ENCODE peak calls at places on chromosomes 5 and 9, in ten cellular contexts. One of them, this sample, is unnamed.

GRCh38 chr9:134551657-134552348 is 89.8 kb upstream of the COL5A1 start:
- DNase-seq in COR-L47: no peak
- DNase-seq in T-helper 17 cell: no peak
- DNase-seq in AG09319: peak; percentile 58
- DNase-seq in NCI-H2081: no peak
- DNase-seq in stimulated activated CD4-positive, alpha-beta T cell treated with anti-CD3 and anti-CD28 coated beads, Interleukin-15, amount 100 ng/mL, for 1 hour: no peak
- DNase-seq in CD8-positive, alpha-beta T cell: no peak
- DNase-seq in cardiac muscle cell: no peak
- DNase-seq in SIG-M5: no peak
- DNase-seq in effector CD4-positive, alpha-beta T cell: no peak
- DNase-seq in this sample: no peak

GRCh38 chr5:53480474-53481353 is at the start of gene FST:
- DNase-seq in cardiac muscle cell: peak; percentile 81
- DNase-seq in stimulated activated CD4-positive, alpha-beta T cell treated with anti-CD3 and anti-CD28 coated beads, Interleukin-15, amount 100 ng/mL, for 1 hour: no peak
- DNase-seq in COR-L47: no peak
- DNase-seq in effector CD4-positive, alpha-beta T cell: no peak
- DNase-seq in AG09319: no peak
- DNase-seq in CD8-positive, alpha-beta T cell: no peak
- DNase-seq in SIG-M5: no peak
- DNase-seq in T-helper 17 cell: no peak
- DNase-seq in NCI-H2081: peak; percentile 6
- DNase-seq in this sample: no peak

GRCh38 chr5:157559301-157559700 is 16.3 kb downstream of the ADAM19 start:
- DNase-seq in cardiac muscle cell: no peak
- DNase-seq in T-helper 17 cell: no peak
- DNase-seq in CD8-positive, alpha-beta T cell: no peak
- DNase-seq in effector CD4-positive, alpha-beta T cell: no peak
- DNase-seq in NCI-H2081: no peak
- DNase-seq in AG09319: no peak
- DNase-seq in stimulated activated CD4-positive, alpha-beta T cell treated with anti-CD3 and anti-CD28 coated beads, Interleukin-15, amount 100 ng/mL, for 1 hour: no peak
- DNase-seq in SIG-M5: no peak
- DNase-seq in COR-L47: no peak
- DNase-seq in this sample: no peak

GRCh38 chr5:8807636-8808035 is 738.2 kb downstream of the SEMA5A start:
- DNase-seq in T-helper 17 cell: no peak
- DNase-seq in CD8-positive, alpha-beta T cell: no peak
- DNase-seq in NCI-H2081: no peak
- DNase-seq in effector CD4-positive, alpha-beta T cell: no peak
- DNase-seq in cardiac muscle cell: no peak
- DNase-seq in COR-L47: no peak
- DNase-seq in stimulated activated CD4-positive, alpha-beta T cell treated with anti-CD3 and anti-CD28 coated beads, Interleukin-15, amount 100 ng/mL, for 1 hour: no peak
- DNase-seq in SIG-M5: no peak
- DNase-seq in AG09319: no peak
- DNase-seq in this sample: no peak

GRCh38 chr9:113996531-113997001 is 81.5 kb downstream of the AMBP start:
- DNase-seq in stimulated activated CD4-positive, alpha-beta T cell treated with anti-CD3 and anti-CD28 coated beads, Interleukin-15, amount 100 ng/mL, for 1 hour: no peak
- DNase-seq in NCI-H2081: no peak
- DNase-seq in cardiac muscle cell: no peak
- DNase-seq in CD8-positive, alpha-beta T cell: no peak
- DNase-seq in COR-L47: no peak
- DNase-seq in effector CD4-positive, alpha-beta T cell: no peak
- DNase-seq in AG09319: no peak
- DNase-seq in T-helper 17 cell: no peak
- DNase-seq in SIG-M5: no peak
- DNase-seq in this sample: no peak

GRCh38 chr9:105299190-105299854 is 54.9 kb downstream of the SLC44A1 start:
- DNase-seq in CD8-positive, alpha-beta T cell: no peak
- DNase-seq in effector CD4-positive, alpha-beta T cell: no peak
- DNase-seq in T-helper 17 cell: no peak
- DNase-seq in stimulated activated CD4-positive, alpha-beta T cell treated with anti-CD3 and anti-CD28 coated beads, Interleukin-15, amount 100 ng/mL, for 1 hour: no peak
- DNase-seq in NCI-H2081: no peak
- DNase-seq in AG09319: peak; percentile 73
- DNase-seq in cardiac muscle cell: no peak
- DNase-seq in SIG-M5: no peak
- DNase-seq in COR-L47: no peak
- DNase-seq in this sample: peak; percentile 60

GRCh38 chr9:93653762-93654161 is 77.4 kb downstream of the PHF2 start:
- DNase-seq in AG09319: no peak
- DNase-seq in stimulated activated CD4-positive, alpha-beta T cell treated with anti-CD3 and anti-CD28 coated beads, Interleukin-15, amount 100 ng/mL, for 1 hour: no peak
- DNase-seq in T-helper 17 cell: no peak
- DNase-seq in cardiac muscle cell: no peak
- DNase-seq in SIG-M5: no peak
- DNase-seq in effector CD4-positive, alpha-beta T cell: no peak
- DNase-seq in COR-L47: no peak
- DNase-seq in NCI-H2081: no peak
- DNase-seq in CD8-positive, alpha-beta T cell: no peak
- DNase-seq in this sample: no peak

GRCh38 chr9:35277649-35278359 is 116.0 kb downstream of the UNC13B start:
- DNase-seq in cardiac muscle cell: no peak
- DNase-seq in effector CD4-positive, alpha-beta T cell: no peak
- DNase-seq in COR-L47: no peak
- DNase-seq in stimulated activated CD4-positive, alpha-beta T cell treated with anti-CD3 and anti-CD28 coated beads, Interleukin-15, amount 100 ng/mL, for 1 hour: no peak
- DNase-seq in CD8-positive, alpha-beta T cell: no peak
- DNase-seq in T-helper 17 cell: no peak
- DNase-seq in AG09319: no peak
- DNase-seq in SIG-M5: no peak
- DNase-seq in NCI-H2081: no peak
- DNase-seq in this sample: peak; percentile 31

GRCh38 chr9:122039213-122039612 is 53.9 kb downstream of the TTLL11 start:
- DNase-seq in T-helper 17 cell: no peak
- DNase-seq in stimulated activated CD4-positive, alpha-beta T cell treated with anti-CD3 and anti-CD28 coated beads, Interleukin-15, amount 100 ng/mL, for 1 hour: no peak
- DNase-seq in cardiac muscle cell: no peak
- DNase-seq in AG09319: no peak
- DNase-seq in effector CD4-positive, alpha-beta T cell: no peak
- DNase-seq in CD8-positive, alpha-beta T cell: no peak
- DNase-seq in NCI-H2081: no peak
- DNase-seq in COR-L47: no peak
- DNase-seq in SIG-M5: no peak
- DNase-seq in this sample: no peak

GRCh38 chr9:136741885-136742568 is 713 bp downstream of the LCN10 start:
- DNase-seq in effector CD4-positive, alpha-beta T cell: no peak
- DNase-seq in cardiac muscle cell: no peak
- DNase-seq in NCI-H2081: no peak
- DNase-seq in T-helper 17 cell: no peak
- DNase-seq in stimulated activated CD4-positive, alpha-beta T cell treated with anti-CD3 and anti-CD28 coated beads, Interleukin-15, amount 100 ng/mL, for 1 hour: no peak
- DNase-seq in AG09319: no peak
- DNase-seq in CD8-positive, alpha-beta T cell: peak; percentile 40
- DNase-seq in SIG-M5: no peak
- DNase-seq in COR-L47: no peak
- DNase-seq in this sample: no peak

GRCh38 chr5:14743601-14744295 is 79.2 kb downstream of the OTULIN start:
- DNase-seq in effector CD4-positive, alpha-beta T cell: no peak
- DNase-seq in AG09319: no peak
- DNase-seq in NCI-H2081: no peak
- DNase-seq in cardiac muscle cell: no peak
- DNase-seq in CD8-positive, alpha-beta T cell: no peak
- DNase-seq in T-helper 17 cell: no peak
- DNase-seq in COR-L47: no peak
- DNase-seq in stimulated activated CD4-positive, alpha-beta T cell treated with anti-CD3 and anti-CD28 coated beads, Interleukin-15, amount 100 ng/mL, for 1 hour: no peak
- DNase-seq in SIG-M5: no peak
- DNase-seq in this sample: no peak

GRCh38 chr5:72517961-72518690 is 10.9 kb upstream of the ZNF366 start:
- DNase-seq in cardiac muscle cell: no peak
- DNase-seq in stimulated activated CD4-positive, alpha-beta T cell treated with anti-CD3 and anti-CD28 coated beads, Interleukin-15, amount 100 ng/mL, for 1 hour: no peak
- DNase-seq in AG09319: no peak
- DNase-seq in effector CD4-positive, alpha-beta T cell: no peak
- DNase-seq in SIG-M5: peak; percentile 55
- DNase-seq in COR-L47: no peak
- DNase-seq in CD8-positive, alpha-beta T cell: no peak
- DNase-seq in NCI-H2081: no peak
- DNase-seq in T-helper 17 cell: no peak
- DNase-seq in this sample: peak; percentile 69

GRCh38 chr5:12623408-12623807 is 719.2 kb upstream of the CTNND2 start:
- DNase-seq in T-helper 17 cell: no peak
- DNase-seq in CD8-positive, alpha-beta T cell: no peak
- DNase-seq in COR-L47: peak; percentile 28
- DNase-seq in AG09319: no peak
- DNase-seq in cardiac muscle cell: no peak
- DNase-seq in NCI-H2081: no peak
- DNase-seq in stimulated activated CD4-positive, alpha-beta T cell treated with anti-CD3 and anti-CD28 coated beads, Interleukin-15, amount 100 ng/mL, for 1 hour: no peak
- DNase-seq in effector CD4-positive, alpha-beta T cell: no peak
- DNase-seq in SIG-M5: no peak
- DNase-seq in this sample: no peak

GRCh38 chr5:153209016-153209415 is 281.5 kb upstream of the GRIA1 start:
- DNase-seq in NCI-H2081: no peak
- DNase-seq in T-helper 17 cell: no peak
- DNase-seq in stimulated activated CD4-positive, alpha-beta T cell treated with anti-CD3 and anti-CD28 coated beads, Interleukin-15, amount 100 ng/mL, for 1 hour: no peak
- DNase-seq in cardiac muscle cell: no peak
- DNase-seq in COR-L47: no peak
- DNase-seq in CD8-positive, alpha-beta T cell: no peak
- DNase-seq in effector CD4-positive, alpha-beta T cell: no peak
- DNase-seq in AG09319: no peak
- DNase-seq in SIG-M5: no peak
- DNase-seq in this sample: no peak

This sample was measured in brain pericyte.